ENCODE peak calls at places on chromosomes 16 and 17, in eight cellular contexts. One of them, this sample, is unnamed.
A peak's percentile ranks its signal among the peaks of the same experiment; 100 is the strongest.

GRCh38 chr16:23955088-23955487 is 119.3 kb downstream of the PRKCB start:
- DNase-seq in esophagus muscularis mucosa: no peak
- DNase-seq in transverse colon: no peak
- DNase-seq in A549: no peak
- DNase-seq in lower leg skin: no peak
- DNase-seq in NB4: no peak
- DNase-seq in epithelial cell of proximal tubule: no peak
- DNase-seq in astrocyte of the cerebellum: no peak
- DNase-seq in this sample: no peak

GRCh38 chr17:34739386-34739785 is 160.0 kb downstream of the TMEM132E start:
- DNase-seq in esophagus muscularis mucosa: no peak
- DNase-seq in transverse colon: no peak
- DNase-seq in A549: no peak
- DNase-seq in lower leg skin: no peak
- DNase-seq in NB4: no peak
- DNase-seq in epithelial cell of proximal tubule: no peak
- DNase-seq in astrocyte of the cerebellum: no peak
- DNase-seq in this sample: no peak

GRCh38 chr16:88713568-88714419 is 7.5 kb downstream of the CTU2 start:
- DNase-seq in esophagus muscularis mucosa: no peak
- DNase-seq in transverse colon: no peak
- DNase-seq in A549: no peak
- DNase-seq in lower leg skin: no peak
- DNase-seq in NB4: no peak
- DNase-seq in epithelial cell of proximal tubule: no peak
- DNase-seq in astrocyte of the cerebellum: no peak
- DNase-seq in this sample: no peak

GRCh38 chr17:29625037-29625750 is 2.5 kb upstream of the CORO6 start:
- DNase-seq in esophagus muscularis mucosa: no peak
- DNase-seq in transverse colon: no peak
- DNase-seq in A549: peak; percentile 73
- DNase-seq in lower leg skin: no peak
- DNase-seq in NB4: no peak
- DNase-seq in epithelial cell of proximal tubule: no peak
- DNase-seq in astrocyte of the cerebellum: no peak
- DNase-seq in this sample: no peak

GRCh38 chr17:19502517-19502916 is 31.1 kb upstream of the SLC47A1 start:
- DNase-seq in esophagus muscularis mucosa: no peak
- DNase-seq in transverse colon: no peak
- DNase-seq in A549: no peak
- DNase-seq in lower leg skin: no peak
- DNase-seq in NB4: peak; percentile 75
- DNase-seq in epithelial cell of proximal tubule: no peak
- DNase-seq in astrocyte of the cerebellum: no peak
- DNase-seq in this sample: no peak

GRCh38 chr17:81071761-81072741 is 37.1 kb downstream of the BAIAP2 start:
- DNase-seq in esophagus muscularis mucosa: no peak
- DNase-seq in transverse colon: no peak
- DNase-seq in A549: no peak
- DNase-seq in lower leg skin: no peak
- DNase-seq in NB4: no peak
- DNase-seq in epithelial cell of proximal tubule: no peak
- DNase-seq in astrocyte of the cerebellum: no peak
- DNase-seq in this sample: no peak

GRCh38 chr16:22386976-22387375 is 12.6 kb upstream of the CDR2 start:
- DNase-seq in esophagus muscularis mucosa: no peak
- DNase-seq in transverse colon: no peak
- DNase-seq in A549: no peak
- DNase-seq in lower leg skin: no peak
- DNase-seq in NB4: no peak
- DNase-seq in epithelial cell of proximal tubule: peak; percentile 88
- DNase-seq in astrocyte of the cerebellum: peak; percentile 89
- DNase-seq in this sample: peak; percentile 92

GRCh38 chr17:83160443-83161297 is 81.3 kb downstream of the METRNL start:
- DNase-seq in esophagus muscularis mucosa: peak; percentile 74
- DNase-seq in transverse colon: no peak
- DNase-seq in A549: no peak
- DNase-seq in lower leg skin: peak; percentile 11
- DNase-seq in NB4: no peak
- DNase-seq in epithelial cell of proximal tubule: no peak
- DNase-seq in astrocyte of the cerebellum: no peak
- DNase-seq in this sample: no peak

GRCh38 chr17:33121272-33121671 is 129.6 kb downstream of the SPACA3 start:
- DNase-seq in esophagus muscularis mucosa: no peak
- DNase-seq in transverse colon: no peak
- DNase-seq in A549: no peak
- DNase-seq in lower leg skin: no peak
- DNase-seq in NB4: peak; percentile 50
- DNase-seq in epithelial cell of proximal tubule: no peak
- DNase-seq in astrocyte of the cerebellum: no peak
- DNase-seq in this sample: no peak

GRCh38 chr17:42241871-42242270 is 34.3 kb downstream of the STAT5B start:
- DNase-seq in esophagus muscularis mucosa: no peak
- DNase-seq in transverse colon: no peak
- DNase-seq in A549: no peak
- DNase-seq in lower leg skin: no peak
- DNase-seq in NB4: no peak
- DNase-seq in epithelial cell of proximal tubule: no peak
- DNase-seq in astrocyte of the cerebellum: no peak
- DNase-seq in this sample: no peak

GRCh38 chr17:65696739-65697394 is 135.4 kb upstream of the AXIN2 start:
- DNase-seq in esophagus muscularis mucosa: no peak
- DNase-seq in transverse colon: no peak
- DNase-seq in A549: no peak
- DNase-seq in lower leg skin: no peak
- DNase-seq in NB4: no peak
- DNase-seq in epithelial cell of proximal tubule: peak; percentile 53
- DNase-seq in astrocyte of the cerebellum: peak; percentile 19
- DNase-seq in this sample: peak; percentile 60

GRCh38 chr17:52536466-52536865 is 378.0 kb upstream of the CA10 start:
- DNase-seq in esophagus muscularis mucosa: no peak
- DNase-seq in transverse colon: no peak
- DNase-seq in A549: no peak
- DNase-seq in lower leg skin: no peak
- DNase-seq in NB4: no peak
- DNase-seq in epithelial cell of proximal tubule: no peak
- DNase-seq in astrocyte of the cerebellum: no peak
- DNase-seq in this sample: no peak

GRCh38 chr16:73232555-73233422 is 184.9 kb upstream of the ZFHX3 start:
- DNase-seq in esophagus muscularis mucosa: no peak
- DNase-seq in transverse colon: peak; percentile 18
- DNase-seq in A549: peak; percentile 92
- DNase-seq in lower leg skin: no peak
- DNase-seq in NB4: no peak
- DNase-seq in epithelial cell of proximal tubule: peak; percentile 92
- DNase-seq in astrocyte of the cerebellum: peak; percentile 91
- DNase-seq in this sample: peak; percentile 99

GRCh38 chr17:58054641-58055040 is 28.6 kb upstream of the DYNLL2 start:
- DNase-seq in esophagus muscularis mucosa: no peak
- DNase-seq in transverse colon: no peak
- DNase-seq in A549: no peak
- DNase-seq in lower leg skin: no peak
- DNase-seq in NB4: no peak
- DNase-seq in epithelial cell of proximal tubule: no peak
- DNase-seq in astrocyte of the cerebellum: no peak
- DNase-seq in this sample: no peak

GRCh38 chr17:8326591-8327583 is 12.8 kb upstream of the ODF4 start:
- DNase-seq in esophagus muscularis mucosa: no peak
- DNase-seq in transverse colon: no peak
- DNase-seq in A549: no peak
- DNase-seq in lower leg skin: no peak
- DNase-seq in NB4: peak; percentile 73
- DNase-seq in epithelial cell of proximal tubule: no peak
- DNase-seq in astrocyte of the cerebellum: no peak
- DNase-seq in this sample: peak; percentile 30

GRCh38 chr17:6064855-6065254 is 5.3 kb upstream of the WSCD1 start:
- DNase-seq in esophagus muscularis mucosa: no peak
- DNase-seq in transverse colon: no peak
- DNase-seq in A549: no peak
- DNase-seq in lower leg skin: no peak
- DNase-seq in NB4: no peak
- DNase-seq in epithelial cell of proximal tubule: no peak
- DNase-seq in astrocyte of the cerebellum: no peak
- DNase-seq in this sample: no peak

GRCh38 chr17:7294614-7295153 is at the start of gene YBX2:
- DNase-seq in esophagus muscularis mucosa: no peak
- DNase-seq in transverse colon: peak; percentile 96
- DNase-seq in A549: peak; percentile 89
- DNase-seq in lower leg skin: no peak
- DNase-seq in NB4: peak; percentile 59
- DNase-seq in epithelial cell of proximal tubule: no peak
- DNase-seq in astrocyte of the cerebellum: no peak
- DNase-seq in this sample: no peak

GRCh38 chr16:85594621-85595298 is 18.4 kb upstream of the GSE1 start:
- DNase-seq in esophagus muscularis mucosa: no peak
- DNase-seq in transverse colon: no peak
- DNase-seq in A549: no peak
- DNase-seq in lower leg skin: no peak
- DNase-seq in NB4: no peak
- DNase-seq in epithelial cell of proximal tubule: no peak
- DNase-seq in astrocyte of the cerebellum: no peak
- DNase-seq in this sample: no peak

GRCh38 chr16:67170168-67170947 is at the start of gene NOL3:
- DNase-seq in esophagus muscularis mucosa: peak; percentile 97
- DNase-seq in transverse colon: peak; percentile 88
- DNase-seq in A549: peak; percentile 94
- DNase-seq in lower leg skin: peak; percentile 74
- DNase-seq in NB4: peak; percentile 71
- DNase-seq in epithelial cell of proximal tubule: no peak
- DNase-seq in astrocyte of the cerebellum: no peak
- DNase-seq in this sample: peak; percentile 86

GRCh38 chr17:57916925-57917858 is 38.0 kb downstream of the CUEDC1 start:
- DNase-seq in esophagus muscularis mucosa: no peak
- DNase-seq in transverse colon: no peak
- DNase-seq in A549: peak; percentile 63
- DNase-seq in lower leg skin: no peak
- DNase-seq in NB4: peak; percentile 44
- DNase-seq in epithelial cell of proximal tubule: no peak
- DNase-seq in astrocyte of the cerebellum: no peak
- DNase-seq in this sample: no peak

GRCh38 chr16:49652441-49653175 is 203.3 kb downstream of the ZNF423 start:
- DNase-seq in esophagus muscularis mucosa: no peak
- DNase-seq in transverse colon: no peak
- DNase-seq in A549: no peak
- DNase-seq in lower leg skin: no peak
- DNase-seq in NB4: no peak
- DNase-seq in epithelial cell of proximal tubule: no peak
- DNase-seq in astrocyte of the cerebellum: no peak
- DNase-seq in this sample: peak; percentile 70
- H3K4me3 ChIP-seq in esophagus muscularis mucosa: no peak overlapping the region
- H3K4me3 ChIP-seq in transverse colon: no peak overlapping the region
- H3K4me3 ChIP-seq in A549: no peak overlapping the region
- H3K4me3 ChIP-seq in lower leg skin: no peak overlapping the region
- H3K4me3 ChIP-seq in NB4: no peak overlapping the region
- H3K4me3 ChIP-seq in epithelial cell of proximal tubule: no peak overlapping the region
- H3K4me3 ChIP-seq in astrocyte of the cerebellum: no peak overlapping the region
- H3K4me3 ChIP-seq in this sample: no peak overlapping the region

DNA sequence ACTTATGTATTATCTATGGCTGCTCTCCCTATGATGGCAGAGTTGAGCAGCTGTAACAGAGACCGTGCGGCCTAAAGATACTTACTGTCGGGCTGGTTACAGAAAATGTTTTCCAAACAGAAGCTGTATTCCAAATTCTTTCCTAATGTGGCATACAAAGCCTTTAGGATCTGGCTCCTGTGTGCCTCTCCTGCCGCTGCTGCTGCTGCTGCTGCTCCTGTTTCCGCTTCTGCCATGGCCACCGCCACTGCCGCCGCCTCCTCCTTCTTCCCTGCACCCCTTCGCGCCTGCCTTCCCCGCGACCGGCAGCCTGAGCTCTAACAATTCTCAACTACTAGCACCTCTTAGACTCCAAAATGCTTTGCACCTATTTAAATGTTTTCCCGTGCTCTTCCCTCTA is 263.9 kb upstream of the TBX2 start:
- DNase-seq in esophagus muscularis mucosa: no peak
- DNase-seq in transverse colon: no peak
- DNase-seq in A549: no peak
- DNase-seq in lower leg skin: no peak
- DNase-seq in NB4: no peak
- DNase-seq in epithelial cell of proximal tubule: no peak
- DNase-seq in astrocyte of the cerebellum: no peak
- DNase-seq in this sample: no peak
- H3K4me3 ChIP-seq in esophagus muscularis mucosa: peak overlapping the region; percentile 20
- H3K4me3 ChIP-seq in transverse colon: no peak overlapping the region
- H3K4me3 ChIP-seq in A549: no peak overlapping the region
- H3K4me3 ChIP-seq in lower leg skin: no peak overlapping the region
- H3K4me3 ChIP-seq in NB4: no peak overlapping the region
- H3K4me3 ChIP-seq in epithelial cell of proximal tubule: no peak overlapping the region
- H3K4me3 ChIP-seq in astrocyte of the cerebellum: no peak overlapping the region
- H3K4me3 ChIP-seq in this sample: no peak overlapping the region

DNA sequence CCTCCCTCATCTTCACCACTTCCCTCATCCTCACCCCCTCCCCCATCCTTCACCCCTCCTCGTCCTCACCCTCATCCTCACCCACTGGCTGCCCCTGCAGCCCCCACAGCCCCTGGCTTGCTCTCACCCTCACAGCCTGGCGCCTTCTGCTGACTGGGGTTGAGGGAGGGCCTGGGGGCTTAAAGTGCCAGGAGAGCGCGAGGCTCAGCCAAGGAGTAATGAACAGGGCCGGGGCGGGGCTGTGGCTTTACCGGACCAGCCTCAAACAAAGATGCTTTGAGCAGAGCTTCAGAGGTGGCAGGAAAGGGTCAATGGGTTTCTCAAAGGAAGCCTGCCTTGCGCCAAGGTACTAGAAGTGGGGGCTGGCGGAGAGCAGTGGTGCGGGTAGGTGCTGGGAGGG is at the start of gene PRSS33:
- DNase-seq in esophagus muscularis mucosa: no peak
- DNase-seq in transverse colon: no peak
- DNase-seq in A549: no peak
- DNase-seq in lower leg skin: no peak
- DNase-seq in NB4: no peak
- DNase-seq in epithelial cell of proximal tubule: no peak
- DNase-seq in astrocyte of the cerebellum: no peak
- DNase-seq in this sample: no peak
- H3K4me3 ChIP-seq in esophagus muscularis mucosa: no peak within 1 kb of the TSS
- H3K4me3 ChIP-seq in transverse colon: no peak within 1 kb of the TSS
- H3K4me3 ChIP-seq in A549: no peak within 1 kb of the TSS
- H3K4me3 ChIP-seq in lower leg skin: no peak within 1 kb of the TSS
- H3K4me3 ChIP-seq in NB4: no peak within 1 kb of the TSS
- H3K4me3 ChIP-seq in epithelial cell of proximal tubule: no peak within 1 kb of the TSS
- H3K4me3 ChIP-seq in astrocyte of the cerebellum: no peak within 1 kb of the TSS
- H3K4me3 ChIP-seq in this sample: no peak within 1 kb of the TSS

DNA sequence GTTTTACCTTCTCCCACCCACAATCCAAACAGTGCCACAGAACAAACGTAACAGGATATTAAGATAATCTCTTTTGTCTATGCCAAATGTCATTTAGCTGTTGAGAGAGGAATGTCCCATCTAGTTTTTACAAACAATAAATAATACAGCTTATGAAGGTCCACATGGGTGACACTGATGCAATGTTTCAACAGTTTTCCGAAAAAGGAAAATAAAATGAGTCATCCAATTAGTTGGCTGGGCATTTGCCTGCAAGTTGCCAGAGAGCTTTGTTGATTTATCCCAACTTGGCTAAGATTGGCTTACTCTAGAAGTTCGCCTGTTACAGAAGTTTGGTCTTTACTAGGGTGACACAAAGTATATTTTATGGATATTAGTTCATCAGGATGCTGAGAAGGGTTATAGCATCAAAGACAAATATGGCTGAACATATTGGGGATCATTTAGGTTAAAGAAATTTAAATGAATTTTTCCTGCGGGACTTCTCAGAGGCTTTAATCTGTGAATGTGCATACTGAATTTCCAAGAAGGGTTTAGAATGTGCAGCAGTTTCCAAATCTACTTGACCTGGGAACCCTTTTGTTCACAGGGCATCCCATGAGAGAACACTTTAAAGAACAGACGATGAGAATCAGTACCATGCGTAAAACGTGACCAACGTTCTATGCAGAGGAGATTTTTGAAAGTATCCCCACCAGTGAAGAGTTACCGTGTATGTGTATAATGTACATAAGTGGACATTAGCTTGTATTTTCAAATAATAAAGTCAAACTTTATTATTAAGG is 73.1 kb downstream of the CDH13 start:
- DNase-seq in esophagus muscularis mucosa: no peak
- DNase-seq in transverse colon: no peak
- DNase-seq in A549: no peak
- DNase-seq in lower leg skin: peak; percentile 49
- DNase-seq in NB4: peak; percentile 6
- DNase-seq in epithelial cell of proximal tubule: no peak
- DNase-seq in astrocyte of the cerebellum: peak; percentile 70
- DNase-seq in this sample: peak; percentile 93
- H3K4me3 ChIP-seq in esophagus muscularis mucosa: no peak overlapping the region
- H3K4me3 ChIP-seq in transverse colon: no peak overlapping the region
- H3K4me3 ChIP-seq in A549: no peak overlapping the region
- H3K4me3 ChIP-seq in lower leg skin: no peak overlapping the region
- H3K4me3 ChIP-seq in NB4: no peak overlapping the region
- H3K4me3 ChIP-seq in epithelial cell of proximal tubule: no peak overlapping the region
- H3K4me3 ChIP-seq in astrocyte of the cerebellum: no peak overlapping the region
- H3K4me3 ChIP-seq in this sample: no peak overlapping the region

This sample was measured in fibroblast of pulmonary artery.